ENCODE peak calls at places on chromosome 21, in eight cellular contexts. One of them, this sample, is unnamed.

GRCh38 chr21:39006653-39007417 is 176.4 kb downstream of the PSMG1 start:
- DNase-seq in astrocyte of the hippocampus: no peak
- DNase-seq in fibroblast of gingiva: peak
- DNase-seq in H54: no peak
- DNase-seq in HS-27A: no peak
- DNase-seq in fibroblast of mammary gland: peak
- DNase-seq in A549: no peak
- DNase-seq in islet precursor cell: no peak
- DNase-seq in this sample: peak

GRCh38 chr21:46255166-46255565 is 26.6 kb upstream of the LSS start:
- DNase-seq in astrocyte of the hippocampus: no peak
- DNase-seq in fibroblast of gingiva: no peak
- DNase-seq in H54: no peak
- DNase-seq in HS-27A: no peak
- DNase-seq in fibroblast of mammary gland: no peak
- DNase-seq in A549: no peak
- DNase-seq in islet precursor cell: no peak
- DNase-seq in this sample: no peak

GRCh38 chr21:36486246-36486645 is 6.3 kb upstream of the CLDN14 start:
- DNase-seq in astrocyte of the hippocampus: no peak
- DNase-seq in fibroblast of gingiva: no peak
- DNase-seq in H54: no peak
- DNase-seq in HS-27A: no peak
- DNase-seq in fibroblast of mammary gland: no peak
- DNase-seq in A549: no peak
- DNase-seq in islet precursor cell: no peak
- DNase-seq in this sample: no peak

GRCh38 chr21:45256021-45256911 is 31.4 kb downstream of the POFUT2 start:
- DNase-seq in astrocyte of the hippocampus: no peak
- DNase-seq in fibroblast of gingiva: no peak
- DNase-seq in H54: no peak
- DNase-seq in HS-27A: no peak
- DNase-seq in fibroblast of mammary gland: no peak
- DNase-seq in A549: no peak
- DNase-seq in islet precursor cell: no peak
- DNase-seq in this sample: no peak

GRCh38 chr21:44443891-44444285 is 11.4 kb upstream of the LRRC3 start:
- DNase-seq in astrocyte of the hippocampus: no peak
- DNase-seq in fibroblast of gingiva: no peak
- DNase-seq in H54: no peak
- DNase-seq in HS-27A: no peak
- DNase-seq in fibroblast of mammary gland: no peak
- DNase-seq in A549: no peak
- DNase-seq in islet precursor cell: no peak
- DNase-seq in this sample: no peak

GRCh38 chr21:37878946-37879660 is 37.2 kb downstream of the KCNJ6 start:
- DNase-seq in astrocyte of the hippocampus: peak
- DNase-seq in fibroblast of gingiva: no peak
- DNase-seq in H54: peak
- DNase-seq in HS-27A: peak
- DNase-seq in fibroblast of mammary gland: peak
- DNase-seq in A549: peak
- DNase-seq in islet precursor cell: no peak
- DNase-seq in this sample: peak

GRCh38 chr21:42148584-42148983 is 70.4 kb upstream of the ABCG1 start:
- DNase-seq in astrocyte of the hippocampus: no peak
- DNase-seq in fibroblast of gingiva: no peak
- DNase-seq in H54: no peak
- DNase-seq in HS-27A: no peak
- DNase-seq in fibroblast of mammary gland: no peak
- DNase-seq in A549: no peak
- DNase-seq in islet precursor cell: no peak
- DNase-seq in this sample: no peak

GRCh38 chr21:31041295-31042079 is 3.2 kb upstream of the KRTAP19-8 start:
- DNase-seq in astrocyte of the hippocampus: no peak
- DNase-seq in fibroblast of gingiva: no peak
- DNase-seq in H54: no peak
- DNase-seq in HS-27A: no peak
- DNase-seq in fibroblast of mammary gland: no peak
- DNase-seq in A549: no peak
- DNase-seq in islet precursor cell: no peak
- DNase-seq in this sample: no peak

GRCh38 chr21:33244082-33244780 is 14.5 kb downstream of the IFNAR2 start:
- DNase-seq in astrocyte of the hippocampus: peak
- DNase-seq in fibroblast of gingiva: no peak
- DNase-seq in H54: no peak
- DNase-seq in HS-27A: no peak
- DNase-seq in fibroblast of mammary gland: no peak
- DNase-seq in A549: no peak
- DNase-seq in islet precursor cell: no peak
- DNase-seq in this sample: no peak

GRCh38 chr21:45695086-45695485 is 51.6 kb downstream of the PCBP3 start:
- DNase-seq in astrocyte of the hippocampus: no peak
- DNase-seq in fibroblast of gingiva: no peak
- DNase-seq in H54: no peak
- DNase-seq in HS-27A: no peak
- DNase-seq in fibroblast of mammary gland: no peak
- DNase-seq in A549: no peak
- DNase-seq in islet precursor cell: no peak
- DNase-seq in this sample: no peak

GRCh38 chr21:45309541-45310381 is 22.1 kb upstream of the POFUT2 start:
- DNase-seq in astrocyte of the hippocampus: no peak
- DNase-seq in fibroblast of gingiva: no peak
- DNase-seq in H54: no peak
- DNase-seq in HS-27A: no peak
- DNase-seq in fibroblast of mammary gland: no peak
- DNase-seq in A549: no peak
- DNase-seq in islet precursor cell: peak
- DNase-seq in this sample: no peak

GRCh38 chr21:31198575-31198974 is 145.5 kb downstream of the TIAM1 start:
- DNase-seq in astrocyte of the hippocampus: peak
- DNase-seq in fibroblast of gingiva: peak
- DNase-seq in H54: peak
- DNase-seq in HS-27A: peak
- DNase-seq in fibroblast of mammary gland: peak
- DNase-seq in A549: peak
- DNase-seq in islet precursor cell: no peak
- DNase-seq in this sample: peak

GRCh38 chr21:33300701-33301631 is 23.8 kb upstream of the IFNAR1 start:
- DNase-seq in astrocyte of the hippocampus: no peak
- DNase-seq in fibroblast of gingiva: no peak
- DNase-seq in H54: no peak
- DNase-seq in HS-27A: no peak
- DNase-seq in fibroblast of mammary gland: no peak
- DNase-seq in A549: no peak
- DNase-seq in islet precursor cell: no peak
- DNase-seq in this sample: peak

GRCh38 chr21:19507682-19508260 is 1104.2 kb upstream of the TMPRSS15 start:
- DNase-seq in astrocyte of the hippocampus: no peak
- DNase-seq in fibroblast of gingiva: no peak
- DNase-seq in H54: no peak
- DNase-seq in HS-27A: no peak
- DNase-seq in fibroblast of mammary gland: peak
- DNase-seq in A549: no peak
- DNase-seq in islet precursor cell: no peak
- DNase-seq in this sample: peak

GRCh38 chr21:14734191-14734590 is 188.1 kb upstream of the SAMSN1 start:
- DNase-seq in astrocyte of the hippocampus: no peak
- DNase-seq in fibroblast of gingiva: no peak
- DNase-seq in H54: no peak
- DNase-seq in HS-27A: no peak
- DNase-seq in fibroblast of mammary gland: no peak
- DNase-seq in A549: no peak
- DNase-seq in islet precursor cell: no peak
- DNase-seq in this sample: no peak

GRCh38 chr21:34900376-34900775 is 148.7 kb downstream of the RUNX1 start:
- DNase-seq in astrocyte of the hippocampus: peak
- DNase-seq in fibroblast of gingiva: no peak
- DNase-seq in H54: no peak
- DNase-seq in HS-27A: no peak
- DNase-seq in fibroblast of mammary gland: no peak
- DNase-seq in A549: no peak
- DNase-seq in islet precursor cell: no peak
- DNase-seq in this sample: no peak

GRCh38 chr21:33157303-33157702 is 72.4 kb upstream of the IFNAR2 start:
- DNase-seq in astrocyte of the hippocampus: peak
- DNase-seq in fibroblast of gingiva: no peak
- DNase-seq in H54: no peak
- DNase-seq in HS-27A: no peak
- DNase-seq in fibroblast of mammary gland: no peak
- DNase-seq in A549: no peak
- DNase-seq in islet precursor cell: no peak
- DNase-seq in this sample: no peak

GRCh38 chr21:20739421-20739820 is 258.8 kb upstream of the NCAM2 start:
- DNase-seq in astrocyte of the hippocampus: no peak
- DNase-seq in fibroblast of gingiva: no peak
- DNase-seq in H54: no peak
- DNase-seq in HS-27A: no peak
- DNase-seq in fibroblast of mammary gland: no peak
- DNase-seq in A549: no peak
- DNase-seq in islet precursor cell: peak
- DNase-seq in this sample: peak

GRCh38 chr21:31137951-31138350 is 99.7 kb upstream of the KRTAP19-8 start:
- DNase-seq in astrocyte of the hippocampus: no peak
- DNase-seq in fibroblast of gingiva: no peak
- DNase-seq in H54: no peak
- DNase-seq in HS-27A: no peak
- DNase-seq in fibroblast of mammary gland: no peak
- DNase-seq in A549: no peak
- DNase-seq in islet precursor cell: no peak
- DNase-seq in this sample: no peak

This sample was measured in HT-29.